ENCODE peak calls at places on chromosomes 5 and 9, in seven cellular contexts. D, H, L, E, T, J and Z are unnamed samples.

GRCh38 chr5:59893436-59894227 is at the start of gene PDE4D:
- DNase-seq in D (peak), H (peak), L (peak), E (peak), T (peak), J (peak), Z (peak)

GRCh38 chr9:128104171-128104618 is 23.3 kb downstream of the PTGES2 start:
- DNase-seq in D (no peak), H (no peak), L (no peak), E (no peak), T (peak), J (no peak), Z (peak)

GRCh38 chr9:130448035-130448624 is 3.4 kb downstream of the ASS1 start:
- DNase-seq in D (no peak), H (no peak), L (no peak), E (no peak), T (no peak), J (no peak), Z (no peak)

GRCh38 chr9:137482094-137482781 is 23.1 kb upstream of the NSMF start:
- DNase-seq in D (peak), H (no peak), L (no peak), E (peak), T (peak), J (peak), Z (peak)

GRCh38 chr5:133287500-133287899 is 235.7 kb downstream of the HSPA4 start:
- DNase-seq in D (no peak), H (no peak), L (peak), E (no peak), T (peak), J (peak), Z (no peak)

GRCh38 chr5:96476654-96477053 is 43.6 kb upstream of the PCSK1 start:
- DNase-seq in D (no peak), H (no peak), L (no peak), E (peak), T (no peak), J (no peak), Z (no peak)

GRCh38 chr5:151020304-151021031 is at the start of gene GPX3:
- DNase-seq in D (peak), H (peak), L (peak), E (no peak), T (peak), J (no peak), Z (peak)

GRCh38 chr5:1423901-1424603 is 21.2 kb downstream of the SLC6A3 start:
- DNase-seq in D (no peak), H (no peak), L (no peak), E (no peak), T (peak), J (no peak), Z (peak)

GRCh38 chr5:110751902-110752762 is 13.3 kb downstream of the SLC25A46 start:
- DNase-seq in D (no peak), H (no peak), L (no peak), E (no peak), T (no peak), J (no peak), Z (no peak)

GRCh38 chr9:34171753-34172535 is 6.9 kb upstream of the UBAP1 start:
- DNase-seq in D (no peak), H (peak), L (no peak), E (no peak), T (no peak), J (no peak), Z (no peak)